ENCODE peak calls at places on chromosomes 4 and X, in seven cellular contexts. L, Y, H, G, C, B and T are unnamed samples. For H3K4me1, the result is how much of the 10 kb centered on the place peaks cover.

GRCh38 chrX:92232182-92232581 is 453.0 kb downstream of the PCDH11X start:
- DNase-seq in L (no peak), Y (no peak), H (no peak), G (no peak), C (peak), B (no peak), T (no peak)

GRCh38 chr4:157075401-157075800 is 549 bp upstream of the GLRB start:
- DNase-seq in L (no peak), Y (no peak), H (no peak), G (no peak), C (no peak), B (no peak), T (no peak)

GRCh38 chr4:159946983-159947645 is 844.2 kb downstream of the RAPGEF2 start:
- DNase-seq in L (no peak), Y (no peak), H (peak), G (no peak), C (peak), B (no peak), T (no peak)

GRCh38 chrX:3295731-3296130 is 50.7 kb downstream of the MXRA5 start:
- DNase-seq in L (no peak), Y (no peak), H (peak), G (peak), C (no peak), B (no peak), T (no peak)

GRCh38 chr4:67234296-67234695 is 311.0 kb downstream of the CENPC start:
- DNase-seq in L (no peak), Y (no peak), H (no peak), G (no peak), C (no peak), B (no peak), T (no peak)

GRCh38 chr4:176988226-176988625 is 195.5 kb upstream of the VEGFC start:
- DNase-seq in L (no peak), Y (no peak), H (peak), G (no peak), C (no peak), B (no peak), T (no peak)

GRCh38 chr4:20889901-20890300 is 189.6 kb downstream of the PACRGL start:
- DNase-seq in L (no peak), Y (no peak), H (no peak), G (no peak), C (no peak), B (no peak), T (no peak)

GRCh38 chr4:11503166-11503565 is 74.5 kb upstream of the HS3ST1 start:
- DNase-seq in L (peak), Y (no peak), H (no peak), G (no peak), C (no peak), B (peak), T (no peak)

GRCh38 chr4:142126890-142127497 is 490.6 kb downstream of the IL15 start:
- DNase-seq in L (peak), Y (peak), H (peak), G (peak), C (peak), B (no peak), T (peak)

GRCh38 chr4:155025762-155026457 is 182.5 kb upstream of the NPY2R start:
- DNase-seq in L (peak), Y (peak), H (peak), G (peak), C (peak), B (no peak), T (no peak)

GRCh38 chrX:139905743-139906142 is 27.1 kb downstream of the ATP11C start:
- DNase-seq in L (no peak), Y (no peak), H (no peak), G (no peak), C (no peak), B (no peak), T (no peak)

DNA sequence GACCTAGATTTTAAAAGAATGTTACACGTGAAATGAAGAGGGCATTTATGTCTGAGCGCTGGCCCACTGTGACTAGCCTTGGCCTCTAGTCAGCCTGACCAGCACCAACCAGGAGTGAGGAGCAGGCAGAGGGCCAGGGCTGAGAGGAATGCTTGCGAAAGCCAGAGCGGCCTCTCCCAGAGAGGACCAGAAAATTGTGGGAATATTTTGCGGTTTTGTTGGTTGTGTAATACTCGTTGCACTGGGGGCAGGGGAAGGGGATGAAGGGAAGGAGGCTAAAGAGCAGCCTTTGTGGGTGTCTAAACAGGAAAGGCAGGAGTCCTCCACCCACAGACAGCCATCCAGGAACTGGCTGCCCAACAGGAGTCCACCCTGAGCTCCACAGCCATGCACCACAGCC is 3.8 kb downstream of the GABRE start:
- DNase-seq in L (peak), Y (peak), H (no peak), G (no peak), C (peak), B (peak), T (peak)
- TF ChIP-seq POLR2AphosphoS5 in L (no peak), Y (no peak), H (no peak), G (no peak), C (no peak), B (no peak), T (no peak)

DNA sequence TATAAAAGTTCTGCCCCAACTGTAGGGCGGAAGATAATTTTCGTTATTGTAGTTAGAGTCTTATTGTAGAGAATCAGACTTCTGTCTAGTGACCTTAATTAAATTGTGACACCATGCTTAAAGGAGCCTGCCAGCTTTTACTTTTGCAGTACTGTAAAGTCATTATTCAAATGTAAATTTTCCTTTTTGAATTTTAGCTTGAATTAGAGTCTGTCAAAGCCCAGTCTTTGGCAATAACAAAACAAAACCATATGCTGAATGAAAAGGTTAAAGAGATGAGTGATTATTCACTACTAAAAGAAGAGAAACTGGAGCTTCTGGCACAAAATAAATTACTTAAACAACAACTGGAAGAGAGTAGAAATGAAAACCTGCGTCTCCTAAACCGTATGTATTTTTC is 21.8 kb downstream of the OFD1 start:
- DNase-seq in L (no peak), Y (no peak), H (no peak), G (no peak), C (no peak), B (no peak), T (no peak)
- H3K4me1 ChIP-seq in L (under half), Y (under half), H (under half), G (under half), C (under half), B (under half), T (under half)

GRCh38 chr4:42399393-42399792 is 2.1 kb downstream of the SHISA3 start:
- DNase-seq in L (no peak), Y (no peak), H (no peak), G (peak), C (no peak), B (no peak), T (no peak)
- H3K4me3 ChIP-seq in L (peak), Y (no peak), H (no peak), G (peak), C (no peak), B (no peak), T (peak)

GRCh38 chr4:153521467-153521866 is 55.3 kb downstream of the TMEM131L start:
- DNase-seq in L (no peak), Y (no peak), H (no peak), G (no peak), C (no peak), B (no peak), T (no peak)

GRCh38 chr4:153519677-153520076 is 53.5 kb downstream of the TMEM131L start:
- DNase-seq in L (no peak), Y (no peak), H (no peak), G (no peak), C (no peak), B (no peak), T (no peak)

GRCh38 chr4:153520227-153520626 is 54.1 kb downstream of the TMEM131L start:
- DNase-seq in L (no peak), Y (no peak), H (no peak), G (no peak), C (no peak), B (no peak), T (no peak)

GRCh38 chr4:153521995-153522799 is 56.0 kb downstream of the TMEM131L start:
- DNase-seq in L (no peak), Y (no peak), H (no peak), G (no peak), C (no peak), B (no peak), T (no peak)

DNA sequence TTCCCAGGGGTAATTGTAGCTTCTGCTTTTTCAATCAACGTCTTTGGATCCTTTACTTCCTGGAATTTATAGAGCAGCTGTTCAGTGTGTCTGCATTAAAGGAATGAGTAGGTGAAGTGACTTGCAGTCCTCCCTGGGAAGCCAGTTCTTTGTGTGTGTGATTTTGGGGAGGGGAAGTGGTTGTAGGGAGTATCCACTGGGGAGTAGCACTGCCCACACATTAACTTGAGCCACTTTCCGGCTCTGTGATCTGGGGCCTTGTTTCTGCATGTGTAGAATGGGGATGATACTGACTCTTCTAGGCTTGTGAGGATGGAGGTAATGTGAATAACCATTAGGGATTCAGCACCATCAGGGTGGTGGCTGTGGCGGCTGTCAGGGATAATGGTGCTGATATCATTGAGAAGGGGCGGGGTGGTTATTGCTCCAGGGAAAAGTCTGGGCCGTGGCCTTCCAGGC is 54.7 kb downstream of the TMEM131L start:
- DNase-seq in L (no peak), Y (no peak), H (no peak), G (no peak), C (no peak), B (no peak), T (no peak)
- TF ChIP-seq POLR2AphosphoS5 in L (no peak), Y (no peak), H (no peak), G (no peak), C (no peak), B (no peak), T (no peak)

GRCh38 chr4:55186700-55187099 is 61.3 kb upstream of the KDR start:
- DNase-seq in L (no peak), Y (no peak), H (no peak), G (no peak), C (no peak), B (no peak), T (no peak)

GRCh38 chr4:55184600-55185523 is 59.5 kb upstream of the KDR start:
- DNase-seq in L (peak), Y (peak), H (peak), G (peak), C (peak), B (no peak), T (no peak)

GRCh38 chr4:55181606-55182005 is 56.2 kb upstream of the KDR start:
- DNase-seq in L (no peak), Y (no peak), H (no peak), G (no peak), C (no peak), B (no peak), T (no peak)

GRCh38 chr4:55186123-55186522 is 60.7 kb upstream of the KDR start:
- DNase-seq in L (no peak), Y (no peak), H (no peak), G (no peak), C (no peak), B (no peak), T (no peak)

DNA sequence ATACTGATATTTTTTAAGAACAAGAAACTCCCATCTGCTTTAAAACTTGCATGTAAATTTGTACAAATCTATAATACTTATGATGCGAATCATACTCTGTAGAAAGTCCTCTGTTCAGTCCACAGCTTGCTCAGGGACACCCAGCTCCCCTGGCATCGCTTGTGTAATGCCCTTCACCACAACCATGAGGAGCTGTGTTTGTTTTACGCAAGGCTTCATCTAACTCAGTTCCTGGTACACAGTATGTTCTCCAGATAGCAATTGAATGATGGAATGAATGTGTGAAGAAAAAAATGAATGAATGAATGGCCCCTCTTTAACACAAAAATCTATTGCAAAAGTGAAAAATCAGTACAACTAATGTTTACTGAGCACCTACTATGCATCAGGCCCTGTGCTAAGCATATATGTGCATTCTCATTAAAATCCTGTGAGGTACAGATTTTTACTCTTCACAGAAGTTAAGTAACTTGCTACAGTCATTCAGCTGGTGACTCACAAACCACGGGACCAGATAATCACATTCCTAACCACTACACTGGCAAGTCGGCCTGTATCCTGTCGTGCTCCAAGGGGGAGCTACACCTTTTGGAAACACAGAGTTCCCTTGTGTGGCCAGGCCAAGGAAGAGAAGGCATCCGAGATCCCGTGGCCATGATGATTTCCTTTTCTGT is 58.7 kb upstream of the KDR start:
- DNase-seq in L (peak), Y (no peak), H (peak), G (no peak), C (no peak), B (peak), T (no peak)
- H3K4me1 ChIP-seq in L (under half), Y (under half), H (under half), G (under half), C (under half), B (under half), T (under half)

GRCh38 chr4:6763330-6763851 is 19.1 kb upstream of the KIAA0232 start:
- DNase-seq in L (no peak), Y (peak), H (no peak), G (no peak), C (no peak), B (no peak), T (no peak)

GRCh38 chr4:6760865-6761264 is 21.7 kb upstream of the KIAA0232 start:
- DNase-seq in L (no peak), Y (peak), H (no peak), G (no peak), C (no peak), B (no peak), T (no peak)

GRCh38 chr4:6762244-6762615 is 20.3 kb upstream of the KIAA0232 start:
- DNase-seq in L (no peak), Y (no peak), H (no peak), G (no peak), C (no peak), B (no peak), T (no peak)

GRCh38 chr4:6758732-6759131 is 23.8 kb upstream of the KIAA0232 start:
- DNase-seq in L (no peak), Y (no peak), H (no peak), G (no peak), C (no peak), B (no peak), T (no peak)

DNA sequence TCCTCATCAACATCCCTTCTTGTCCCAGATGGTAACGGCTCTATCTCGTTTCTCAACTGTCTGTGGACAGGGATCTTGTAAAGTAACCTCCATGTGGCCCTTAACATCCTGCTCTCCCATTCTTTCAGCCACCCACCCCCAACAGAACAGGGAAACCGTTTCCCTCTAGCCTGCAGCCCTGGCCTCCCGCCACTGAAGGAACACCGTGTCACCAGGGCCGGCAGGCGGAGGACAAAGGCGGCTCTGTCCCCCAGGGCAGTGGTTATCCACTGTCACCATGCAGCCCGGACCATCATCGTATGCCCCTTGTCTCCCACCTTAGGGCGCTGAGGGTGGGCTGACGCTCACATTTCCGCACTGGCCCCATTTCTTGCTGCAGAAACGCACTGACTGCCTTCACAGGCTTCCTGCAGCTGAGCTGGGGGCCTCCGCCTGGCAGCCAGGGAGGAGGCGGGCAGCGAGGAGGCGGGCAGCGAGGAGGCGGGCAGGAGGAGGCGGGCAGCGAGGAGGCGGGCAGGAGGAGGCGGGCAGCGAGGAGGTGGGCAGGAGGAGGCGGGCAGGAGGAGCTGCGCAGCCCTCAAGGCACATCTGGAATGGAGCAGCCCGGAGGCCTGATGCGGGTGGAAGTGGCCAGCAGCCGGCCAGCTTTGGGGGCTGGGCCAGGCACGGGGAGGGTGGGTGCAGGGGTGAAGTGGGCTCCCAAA is 20.8 kb upstream of the KIAA0232 start:
- DNase-seq in L (no peak), Y (no peak), H (no peak), G (no peak), C (no peak), B (no peak), T (no peak)
- H3K4me3 ChIP-seq in L (no peak), Y (no peak), H (no peak), G (no peak), C (peak), B (no peak), T (no peak)

GRCh38 chrX:96373047-96373355 is 311.6 kb upstream of the DIAPH2 start:
- DNase-seq in L (no peak), Y (no peak), H (no peak), G (no peak), C (no peak), B (no peak), T (no peak)

GRCh38 chrX:96372313-96373046 is 312.2 kb upstream of the DIAPH2 start:
- DNase-seq in L (no peak), Y (no peak), H (peak), G (no peak), C (peak), B (no peak), T (no peak)
- TF ChIP-seq POLR2AphosphoS5 in L (no peak), Y (no peak), H (no peak), G (no peak), C (no peak), B (no peak), T (no peak)

DNA sequence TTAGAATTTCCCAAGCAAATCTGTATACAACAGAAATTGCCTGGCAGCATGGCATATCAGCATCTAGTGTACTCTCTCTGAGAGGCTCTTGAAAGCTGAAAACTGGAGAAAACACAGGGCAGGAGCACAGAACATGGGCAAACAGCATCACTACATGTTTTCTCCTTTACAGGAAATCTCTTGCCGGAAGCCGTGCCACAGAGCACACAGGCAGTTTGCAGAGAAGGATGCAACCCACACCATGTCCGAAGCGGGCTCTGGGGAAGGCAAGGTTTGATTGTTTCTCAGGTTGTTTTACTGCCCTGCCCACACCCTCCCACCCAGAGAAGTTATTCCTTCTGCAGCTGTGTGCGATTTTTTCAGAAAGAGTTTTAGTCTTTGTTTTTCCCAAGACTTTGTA is 41.1 kb upstream of the FAM9C start:
- DNase-seq in L (no peak), Y (no peak), H (no peak), G (no peak), C (no peak), B (no peak), T (no peak)
- H3K4me1 ChIP-seq in L (under half), Y (under half), H (under half), G (under half), C (under half), B (under half), T (under half)

DNA sequence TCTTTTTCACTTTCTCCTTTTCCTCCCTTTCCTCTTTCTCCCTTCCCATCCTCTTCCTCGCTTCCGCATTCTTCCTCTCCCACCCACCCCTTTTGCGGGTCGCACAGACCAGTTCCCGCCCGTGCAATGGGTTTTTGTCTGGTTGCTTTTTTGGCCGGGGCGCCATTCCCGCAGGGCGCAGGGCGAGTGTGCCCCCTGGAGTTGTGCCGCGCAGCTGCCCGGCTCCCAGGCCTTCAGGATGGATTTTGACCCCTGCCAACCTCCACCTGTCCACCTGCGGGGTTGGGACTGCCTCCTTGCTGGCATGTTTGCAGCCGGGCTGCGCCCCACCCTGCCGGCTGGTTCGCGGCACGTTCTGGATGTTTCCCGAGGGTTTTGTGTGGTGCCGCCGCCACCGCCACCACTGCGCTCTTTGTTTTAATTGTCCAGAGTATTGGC is 578 bp upstream of the SEL1L3 start:
- DNase-seq in L (peak), Y (peak), H (no peak), G (peak), C (no peak), B (no peak), T (no peak)
- H3K4me3 ChIP-seq in L (peak), Y (peak), H (peak), G (peak), C (peak), B (peak), T (peak)

GRCh38 chr4:109562457-109563237 is 2.6 kb downstream of the MCUB start:
- DNase-seq in L (no peak), Y (no peak), H (no peak), G (no peak), C (no peak), B (no peak), T (no peak)

GRCh38 chr4:109560687-109561452 is 824 bp downstream of the MCUB start:
- DNase-seq in L (no peak), Y (peak), H (no peak), G (peak), C (no peak), B (peak), T (peak)

GRCh38 chr4:109557433-109557832 is 2.6 kb upstream of the MCUB start:
- DNase-seq in L (no peak), Y (no peak), H (no peak), G (no peak), C (no peak), B (peak), T (no peak)

GRCh38 chr4:109559625-109559982 is 442 bp upstream of the MCUB start:
- DNase-seq in L (no peak), Y (peak), H (no peak), G (peak), C (no peak), B (peak), T (no peak)

GRCh38 chr4:109559983-109560686 is at the start of gene MCUB:
- DNase-seq in L (peak), Y (peak), H (peak), G (peak), C (peak), B (peak), T (peak)
- TF ChIP-seq POLR2AphosphoS5 in L (peak), Y (peak), H (peak), G (peak), C (no peak), B (no peak), T (peak)